ENCODE peak calls at places on chromosome 1, in seven cellular contexts. One of them, this sample, is unnamed.

GRCh38 chr1:239951518-239952130 is 140.1 kb upstream of the FMN2 start:
- DNase-seq in neuronal stem cell: peak; percentile 52
- DNase-seq in IMR-90: peak; percentile 73
- DNase-seq in H9: peak; percentile 52
- DNase-seq in mesendoderm: peak; percentile 75
- DNase-seq in mesenchymal stem cell: peak; percentile 60
- DNase-seq in H1: peak; percentile 72
- DNase-seq in this sample: peak; percentile 54

GRCh38 chr1:119787776-119788175 is 19.1 kb upstream of the HMGCS2 start:
- DNase-seq in mesendoderm: no peak
- DNase-seq in mesenchymal stem cell: no peak
- DNase-seq in IMR-90: peak; percentile 63
- DNase-seq in neuronal stem cell: no peak
- DNase-seq in H9: no peak
- DNase-seq in H1: peak; percentile 3
- DNase-seq in this sample: no peak

GRCh38 chr1:15684042-15684461 is at the start of gene PLEKHM2:
- DNase-seq in mesenchymal stem cell: peak; percentile 49
- DNase-seq in H9: no peak
- DNase-seq in mesendoderm: no peak
- DNase-seq in IMR-90: peak; percentile 35
- DNase-seq in H1: no peak
- DNase-seq in neuronal stem cell: peak; percentile 32
- DNase-seq in this sample: no peak

GRCh38 chr1:78833491-78833890 is 173.0 kb downstream of the ADGRL4 start:
- DNase-seq in IMR-90: peak; percentile 78
- DNase-seq in mesenchymal stem cell: peak; percentile 64
- DNase-seq in mesendoderm: no peak
- DNase-seq in H9: no peak
- DNase-seq in neuronal stem cell: no peak
- DNase-seq in H1: no peak
- DNase-seq in this sample: no peak

GRCh38 chr1:64505944-64506658 is 36.2 kb downstream of the CACHD1 start:
- DNase-seq in IMR-90: no peak
- DNase-seq in neuronal stem cell: no peak
- DNase-seq in mesenchymal stem cell: no peak
- DNase-seq in mesendoderm: peak; percentile 64
- DNase-seq in H9: no peak
- DNase-seq in H1: no peak
- DNase-seq in this sample: no peak

GRCh38 chr1:230108580-230108979 is 41.5 kb downstream of the GALNT2 start:
- DNase-seq in IMR-90: no peak
- DNase-seq in mesendoderm: no peak
- DNase-seq in H1: no peak
- DNase-seq in mesenchymal stem cell: no peak
- DNase-seq in neuronal stem cell: no peak
- DNase-seq in H9: no peak
- DNase-seq in this sample: no peak

GRCh38 chr1:164707868-164708331 is 148.9 kb downstream of the PBX1 start:
- DNase-seq in mesendoderm: peak; percentile 58
- DNase-seq in H1: no peak
- DNase-seq in neuronal stem cell: no peak
- DNase-seq in H9: no peak
- DNase-seq in IMR-90: peak; percentile 88
- DNase-seq in mesenchymal stem cell: peak; percentile 77
- DNase-seq in this sample: peak; percentile 60

GRCh38 chr1:38197566-38197965 is 151.0 kb upstream of the POU3F1 start:
- DNase-seq in mesendoderm: no peak
- DNase-seq in mesenchymal stem cell: no peak
- DNase-seq in H1: no peak
- DNase-seq in neuronal stem cell: no peak
- DNase-seq in H9: no peak
- DNase-seq in IMR-90: no peak
- DNase-seq in this sample: no peak

GRCh38 chr1:184929711-184930202 is 44.6 kb downstream of the NIBAN1 start:
- DNase-seq in H1: no peak
- DNase-seq in neuronal stem cell: no peak
- DNase-seq in H9: no peak
- DNase-seq in mesendoderm: no peak
- DNase-seq in mesenchymal stem cell: peak; percentile 52
- DNase-seq in IMR-90: no peak
- DNase-seq in this sample: peak; percentile 60

GRCh38 chr1:46065405-46065804 is 67.0 kb downstream of the PIK3R3 start:
- DNase-seq in mesendoderm: no peak
- DNase-seq in H9: no peak
- DNase-seq in neuronal stem cell: no peak
- DNase-seq in H1: no peak
- DNase-seq in IMR-90: no peak
- DNase-seq in mesenchymal stem cell: no peak
- DNase-seq in this sample: no peak

DNA sequence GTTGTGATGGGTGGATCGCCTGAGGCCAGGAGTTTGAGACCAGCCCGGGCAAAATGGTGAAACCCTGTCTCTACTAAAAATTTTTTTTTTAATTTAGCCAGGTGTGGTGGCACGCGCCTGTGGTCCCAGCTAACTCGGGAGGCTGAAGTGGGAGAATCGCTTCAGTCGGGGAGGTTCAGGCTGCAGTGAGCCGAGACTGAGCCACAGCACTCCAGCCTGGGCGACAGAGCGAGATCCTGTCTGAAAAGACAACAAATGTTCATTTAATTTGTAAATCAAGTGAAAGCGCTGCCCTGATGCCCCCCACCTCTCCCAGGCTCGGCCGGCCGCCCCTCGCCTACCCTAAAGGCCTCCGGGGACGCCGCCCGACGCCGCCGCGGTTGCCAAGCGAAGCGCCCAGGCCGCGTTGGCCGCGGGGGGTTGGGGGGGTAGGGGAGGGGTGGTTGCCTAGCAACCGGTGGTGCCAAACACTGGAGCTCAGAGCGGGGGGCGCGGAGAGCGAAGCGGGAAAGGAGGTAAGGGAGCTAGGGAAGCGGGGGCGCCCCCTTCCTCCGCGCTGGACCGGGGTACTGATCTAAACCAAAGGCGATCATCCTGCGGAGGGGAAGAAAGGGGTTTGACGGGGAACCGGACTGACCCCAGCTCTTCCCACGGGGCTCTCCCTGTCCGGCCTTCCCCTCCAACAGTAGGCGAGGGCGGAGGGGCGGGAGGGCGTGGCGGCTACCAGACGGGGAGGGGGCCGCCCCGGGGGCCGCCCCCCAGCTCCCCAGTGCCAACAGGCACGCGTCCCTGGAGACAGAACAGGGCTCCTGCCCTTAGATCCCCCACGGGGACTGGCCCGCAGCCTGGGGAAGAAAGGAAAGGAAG is at the start of gene TEKT2:
- DNase-seq in mesenchymal stem cell: peak; percentile 76
- DNase-seq in neuronal stem cell: peak; percentile 89
- DNase-seq in H1: peak; percentile 90
- DNase-seq in H9: peak; percentile 85
- DNase-seq in mesendoderm: peak; percentile 88
- DNase-seq in IMR-90: no peak
- DNase-seq in this sample: no peak
- H2AK5ac ChIP-seq in mesenchymal stem cell: no peak within 1 kb of the TSS
- H2AK5ac ChIP-seq in neuronal stem cell: peak within 1 kb of the TSS; percentile 32
- H2AK5ac ChIP-seq in H1: no peak within 1 kb of the TSS
- H2AK5ac ChIP-seq in H9: no peak within 1 kb of the TSS
- H2AK5ac ChIP-seq in mesendoderm: no peak within 1 kb of the TSS
- H2AK5ac ChIP-seq in IMR-90: no peak within 1 kb of the TSS
- H2AK5ac ChIP-seq in this sample: no peak within 1 kb of the TSS

GRCh38 chr1:13605159-13605558 is 21.5 kb downstream of the PDPN start:
- DNase-seq in mesendoderm: no peak
- DNase-seq in H9: no peak
- DNase-seq in H1: no peak
- DNase-seq in IMR-90: peak; percentile 36
- DNase-seq in mesenchymal stem cell: peak; percentile 97
- DNase-seq in neuronal stem cell: no peak
- DNase-seq in this sample: peak; percentile 68

GRCh38 chr1:13597166-13597565 is 13.5 kb downstream of the PDPN start:
- DNase-seq in IMR-90: no peak
- DNase-seq in mesendoderm: no peak
- DNase-seq in H9: no peak
- DNase-seq in mesenchymal stem cell: peak; percentile 64
- DNase-seq in neuronal stem cell: no peak
- DNase-seq in H1: no peak
- DNase-seq in this sample: no peak

GRCh38 chr1:13604191-13604590 is 20.6 kb downstream of the PDPN start:
- DNase-seq in IMR-90: no peak
- DNase-seq in mesendoderm: no peak
- DNase-seq in mesenchymal stem cell: no peak
- DNase-seq in H9: no peak
- DNase-seq in H1: no peak
- DNase-seq in neuronal stem cell: no peak
- DNase-seq in this sample: no peak

GRCh38 chr1:13600762-13601483 is 17.3 kb downstream of the PDPN start:
- DNase-seq in mesendoderm: peak; percentile 37
- DNase-seq in mesenchymal stem cell: no peak
- DNase-seq in IMR-90: no peak
- DNase-seq in H9: no peak
- DNase-seq in neuronal stem cell: no peak
- DNase-seq in H1: no peak
- DNase-seq in this sample: no peak
- H2AK5ac ChIP-seq in mesendoderm: no peak overlapping the region
- H2AK5ac ChIP-seq in mesenchymal stem cell: no peak overlapping the region
- H2AK5ac ChIP-seq in IMR-90: no peak overlapping the region
- H2AK5ac ChIP-seq in H9: no peak overlapping the region
- H2AK5ac ChIP-seq in neuronal stem cell: no peak overlapping the region
- H2AK5ac ChIP-seq in H1: no peak overlapping the region
- H2AK5ac ChIP-seq in this sample: no peak overlapping the region

GRCh38 chr1:29743264-29743663 is 506.9 kb downstream of the PTPRU start:
- DNase-seq in mesendoderm: no peak
- DNase-seq in H1: no peak
- DNase-seq in neuronal stem cell: no peak
- DNase-seq in IMR-90: no peak
- DNase-seq in H9: no peak
- DNase-seq in mesenchymal stem cell: no peak
- DNase-seq in this sample: no peak

GRCh38 chr1:29746076-29746665 is 509.8 kb downstream of the PTPRU start:
- DNase-seq in H1: no peak
- DNase-seq in neuronal stem cell: no peak
- DNase-seq in mesenchymal stem cell: no peak
- DNase-seq in H9: no peak
- DNase-seq in mesendoderm: no peak
- DNase-seq in IMR-90: no peak
- DNase-seq in this sample: no peak

GRCh38 chr1:29747136-29747670 is 510.9 kb downstream of the PTPRU start:
- DNase-seq in mesendoderm: no peak
- DNase-seq in neuronal stem cell: no peak
- DNase-seq in mesenchymal stem cell: no peak
- DNase-seq in IMR-90: no peak
- DNase-seq in H1: no peak
- DNase-seq in H9: no peak
- DNase-seq in this sample: no peak

GRCh38 chr1:29744684-29745490 is 508.6 kb downstream of the PTPRU start:
- DNase-seq in mesendoderm: no peak
- DNase-seq in H9: peak; percentile 41
- DNase-seq in H1: no peak
- DNase-seq in IMR-90: no peak
- DNase-seq in neuronal stem cell: no peak
- DNase-seq in mesenchymal stem cell: no peak
- DNase-seq in this sample: no peak

GRCh38 chr1:29743931-29744330 is 507.6 kb downstream of the PTPRU start:
- DNase-seq in neuronal stem cell: no peak
- DNase-seq in mesendoderm: no peak
- DNase-seq in mesenchymal stem cell: no peak
- DNase-seq in IMR-90: no peak
- DNase-seq in H9: no peak
- DNase-seq in H1: no peak
- DNase-seq in this sample: no peak
- H2AK5ac ChIP-seq in neuronal stem cell: no peak overlapping the region
- H2AK5ac ChIP-seq in mesendoderm: no peak overlapping the region
- H2AK5ac ChIP-seq in mesenchymal stem cell: no peak overlapping the region
- H2AK5ac ChIP-seq in IMR-90: no peak overlapping the region
- H2AK5ac ChIP-seq in H9: no peak overlapping the region
- H2AK5ac ChIP-seq in H1: no peak overlapping the region
- H2AK5ac ChIP-seq in this sample: no peak overlapping the region

DNA sequence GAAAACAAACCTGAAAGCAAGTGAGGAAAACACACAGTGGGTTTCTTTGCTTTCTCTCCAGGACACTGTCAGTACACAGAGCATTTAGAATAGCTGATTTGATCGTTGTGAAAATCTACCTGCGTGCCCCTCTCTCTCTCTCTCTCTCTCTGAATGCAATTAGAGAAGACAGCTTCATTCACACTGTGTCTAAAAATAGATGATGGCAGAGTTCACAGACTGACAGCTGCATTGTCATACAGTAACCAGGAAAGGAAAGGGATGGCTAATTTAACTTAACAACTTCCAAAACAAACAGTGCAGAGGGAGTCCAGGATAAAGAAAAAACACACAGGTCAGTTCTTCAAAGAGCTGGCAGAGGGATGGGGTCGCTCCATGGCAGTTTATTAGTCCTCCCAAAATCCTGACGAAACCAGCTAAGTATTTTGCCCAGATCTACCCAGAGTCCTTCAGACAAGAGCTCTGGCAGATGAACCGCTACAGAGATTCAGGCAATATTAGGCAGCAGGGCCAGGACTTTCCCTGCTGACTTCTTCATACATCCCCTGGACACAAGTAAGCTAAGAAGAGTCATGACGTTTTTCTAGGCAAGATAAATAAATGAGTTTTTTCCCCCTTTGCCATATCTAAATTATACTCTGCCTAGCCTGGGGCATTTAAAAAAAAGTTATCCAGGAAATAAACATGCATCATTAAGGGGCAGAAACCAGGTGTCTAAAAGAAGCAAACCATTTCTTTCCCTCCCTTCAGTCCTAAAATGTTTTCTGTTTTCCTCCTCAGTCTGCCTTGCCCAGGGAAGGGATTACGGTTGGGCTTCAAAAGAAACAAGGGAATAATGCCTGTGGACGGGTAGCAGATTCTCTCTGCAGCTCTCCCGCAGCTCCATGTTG is 58.8 kb downstream of the WLS start:
- DNase-seq in IMR-90: peak; percentile 75
- DNase-seq in neuronal stem cell: no peak
- DNase-seq in H1: no peak
- DNase-seq in mesenchymal stem cell: peak; percentile 60
- DNase-seq in H9: no peak
- DNase-seq in mesendoderm: no peak
- DNase-seq in this sample: no peak
- H2AK5ac ChIP-seq in IMR-90: peak overlapping the region; percentile 53
- H2AK5ac ChIP-seq in neuronal stem cell: no peak overlapping the region
- H2AK5ac ChIP-seq in H1: no peak overlapping the region
- H2AK5ac ChIP-seq in mesenchymal stem cell: peak overlapping the region; percentile 54
- H2AK5ac ChIP-seq in H9: no peak overlapping the region
- H2AK5ac ChIP-seq in mesendoderm: no peak overlapping the region
- H2AK5ac ChIP-seq in this sample: peak overlapping the region; percentile 22

GRCh38 chr1:196317535-196318522 is 290.4 kb downstream of the KCNT2 start:
- DNase-seq in H9: no peak
- DNase-seq in mesenchymal stem cell: peak; percentile 55
- DNase-seq in neuronal stem cell: peak; percentile 18
- DNase-seq in IMR-90: peak; percentile 54
- DNase-seq in H1: no peak
- DNase-seq in mesendoderm: peak; percentile 47
- DNase-seq in this sample: peak; percentile 57
- H2AK5ac ChIP-seq in H9: no peak overlapping the region
- H2AK5ac ChIP-seq in mesenchymal stem cell: no peak overlapping the region
- H2AK5ac ChIP-seq in neuronal stem cell: no peak overlapping the region
- H2AK5ac ChIP-seq in IMR-90: no peak overlapping the region
- H2AK5ac ChIP-seq in H1: no peak overlapping the region
- H2AK5ac ChIP-seq in mesendoderm: no peak overlapping the region
- H2AK5ac ChIP-seq in this sample: no peak overlapping the region

GRCh38 chr1:3159121-3159520 is 90.1 kb downstream of the PRDM16 start:
- DNase-seq in mesendoderm: no peak
- DNase-seq in mesenchymal stem cell: no peak
- DNase-seq in H1: no peak
- DNase-seq in IMR-90: no peak
- DNase-seq in H9: no peak
- DNase-seq in neuronal stem cell: no peak
- DNase-seq in this sample: no peak
- H2AK5ac ChIP-seq in mesendoderm: no peak overlapping the region
- H2AK5ac ChIP-seq in mesenchymal stem cell: no peak overlapping the region
- H2AK5ac ChIP-seq in H1: no peak overlapping the region
- H2AK5ac ChIP-seq in IMR-90: no peak overlapping the region
- H2AK5ac ChIP-seq in H9: no peak overlapping the region
- H2AK5ac ChIP-seq in neuronal stem cell: peak overlapping the region; percentile 93
- H2AK5ac ChIP-seq in this sample: no peak overlapping the region